ENCODE peak calls at places on chromosomes 12 and 14, in six cellular contexts. D, F, M, N, Q and K are unnamed samples.

GRCh38 chr12:96289067-96289466 is 94.9 kb downstream of the ELK3 start:
- DNase-seq in D (no peak), F (no peak), M (no peak), N (no peak), Q (no peak), K (no peak)

GRCh38 chr14:78178971-78179370 is 8.8 kb downstream of the NRXN3 start:
- DNase-seq in D (no peak), F (no peak), M (no peak), N (no peak), Q (no peak), K (no peak)

GRCh38 chr12:115450710-115451109 is 766.7 kb upstream of the TBX3 start:
- DNase-seq in D (no peak), F (no peak), M (no peak), N (peak; percentile 41), Q (no peak), K (no peak)

GRCh38 chr12:21483531-21483930 is 17.9 kb downstream of the RECQL start:
- DNase-seq in D (no peak), F (no peak), M (no peak), N (no peak), Q (no peak), K (no peak)

GRCh38 chr12:124923906-124924734 is 9.7 kb upstream of the UBC start:
- DNase-seq in D (peak; percentile 80), F (peak; percentile 82), M (no peak), N (peak; percentile 84), Q (no peak), K (peak; percentile 97)

GRCh38 chr14:32202468-32202865 is 602 bp downstream of the RNU6-8 start:
- DNase-seq in D (peak; percentile 68), F (peak; percentile 21), M (peak; percentile 32), N (no peak), Q (no peak), K (no peak)

GRCh38 chr12:131074221-131075083 is 120.7 kb downstream of the ADGRD1 start:
- DNase-seq in D (no peak), F (no peak), M (no peak), N (peak; percentile 21), Q (no peak), K (no peak)

GRCh38 chr12:56434828-56435227 is 14.4 kb downstream of the TIMELESS start:
- DNase-seq in D (no peak), F (no peak), M (no peak), N (no peak), Q (no peak), K (no peak)

GRCh38 chr12:15535287-15535895 is 213.1 kb downstream of the PTPRO start:
- DNase-seq in D (no peak), F (no peak), M (no peak), N (no peak), Q (no peak), K (no peak)

GRCh38 chr12:122963928-122964240 is 2.4 kb downstream of the ABCB9 start:
- DNase-seq in D (no peak), F (peak; percentile 59), M (no peak), N (peak; percentile 26), Q (no peak), K (no peak)

GRCh38 chr14:77141592-77142288 is at the start of gene ZDHHC22:
- DNase-seq in D (no peak), F (no peak), M (no peak), N (peak; percentile 79), Q (peak; percentile 81), K (no peak)

GRCh38 chr12:50083301-50083700 is 1.8 kb upstream of the SMARCD1 start:
- DNase-seq in D (no peak), F (no peak), M (no peak), N (no peak), Q (no peak), K (no peak)

GRCh38 chr14:104643306-104643705 is 38.7 kb upstream of the TMEM179 start:
- DNase-seq in D (no peak), F (no peak), M (no peak), N (no peak), Q (no peak), K (no peak)

GRCh38 chr12:124508323-124509096 is 58.9 kb downstream of the NCOR2 start:
- DNase-seq in D (peak; percentile 56), F (peak; percentile 27), M (no peak), N (no peak), Q (no peak), K (no peak)

GRCh38 chr14:99173086-99173485 is 98.9 kb downstream of the BCL11B start:
- DNase-seq in D (no peak), F (no peak), M (no peak), N (peak; percentile 10), Q (peak; percentile 40), K (no peak)

GRCh38 chr14:101456246-101457159 is 104.8 kb upstream of the DIO3 start:
- DNase-seq in D (no peak), F (no peak), M (peak; percentile 20), N (peak; percentile 68), Q (peak; percentile 51), K (no peak)

GRCh38 chr12:92362785-92363184 is 217.1 kb upstream of the BTG1 start:
- DNase-seq in D (no peak), F (no peak), M (no peak), N (no peak), Q (no peak), K (no peak)

GRCh38 chr14:61385002-61385685 is 63.8 kb downstream of the PRKCH start:
- DNase-seq in D (no peak), F (no peak), M (no peak), N (no peak), Q (no peak), K (peak; percentile 29)

GRCh38 chr14:85234626-85235025 is 295.3 kb upstream of the FLRT2 start:
- DNase-seq in D (no peak), F (no peak), M (no peak), N (no peak), Q (no peak), K (no peak)

GRCh38 chr14:99252940-99253868 is 18.8 kb downstream of the BCL11B start:
- DNase-seq in D (no peak), F (no peak), M (no peak), N (no peak), Q (no peak), K (no peak)

GRCh38 chr14:96574633-96575191 is 72.5 kb downstream of the PAPOLA start:
- DNase-seq in D (no peak), F (peak; percentile 82), M (no peak), N (no peak), Q (no peak), K (no peak)

GRCh38 chr14:103543721-103544626 is 15.0 kb downstream of the TRMT61A start:
- DNase-seq in D (no peak), F (no peak), M (no peak), N (no peak), Q (peak; percentile 56), K (no peak)

GRCh38 chr12:74608376-74608775 is 70.7 kb downstream of the ATXN7L3B start:
- DNase-seq in D (no peak), F (no peak), M (no peak), N (no peak), Q (no peak), K (no peak)

GRCh38 chr12:100565987-100566545 is 7.4 kb upstream of the GAS2L3 start:
- DNase-seq in D (no peak), F (no peak), M (no peak), N (no peak), Q (no peak), K (no peak)

GRCh38 chr12:105057174-105057573 is 27.1 kb downstream of the ALDH1L2 start:
- DNase-seq in D (no peak), F (no peak), M (no peak), N (no peak), Q (no peak), K (no peak)

GRCh38 chr14:95727084-95727700 is 13.3 kb upstream of the TCL1A start:
- DNase-seq in D (no peak), F (no peak), M (no peak), N (no peak), Q (peak; percentile 6), K (no peak)

GRCh38 chr12:111598637-111599458 is at the start of gene ATXN2:
- DNase-seq in D (peak; percentile 71), F (no peak), M (peak; percentile 54), N (no peak), Q (no peak), K (no peak)
- H4K8ac ChIP-seq in D (peak within 1 kb of the TSS; percentile 98), F (peak within 1 kb of the TSS; percentile 98), M (peak within 1 kb of the TSS; percentile 65), N (no peak within 1 kb of the TSS), Q (peak within 1 kb of the TSS; percentile 95), K (peak within 1 kb of the TSS; percentile 96)

DNA sequence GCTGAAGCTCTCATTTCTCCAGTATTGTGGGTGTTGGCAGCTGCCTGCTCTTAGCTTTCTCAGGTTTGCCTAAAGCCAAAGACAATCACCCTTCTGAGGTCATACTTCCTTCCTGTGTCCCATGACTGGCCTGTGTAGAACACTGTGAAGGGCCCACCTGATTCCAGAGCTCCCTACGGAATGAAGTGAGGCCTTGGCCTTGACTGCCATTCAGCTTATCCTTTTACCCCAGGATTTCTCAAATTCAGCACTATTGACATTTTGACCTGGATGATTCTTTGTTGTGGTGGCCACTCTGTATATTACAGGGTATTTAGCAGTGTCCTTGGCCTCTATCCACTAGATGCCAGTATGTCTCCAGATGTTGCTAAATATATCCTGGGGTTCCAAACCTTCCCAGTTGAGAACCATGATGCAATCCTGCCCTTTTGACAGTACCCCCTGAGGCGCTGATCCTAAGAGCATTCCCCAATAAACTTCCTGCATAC is 112.3 kb upstream of the KRR1 start:
- DNase-seq in D (peak; percentile 78), F (peak; percentile 33), M (no peak), N (peak; percentile 46), Q (no peak), K (peak; percentile 17)
- H4K91ac ChIP-seq in D (peak overlapping the region; percentile 39), F (peak overlapping the region; percentile 24), M (no peak overlapping the region), N (no peak overlapping the region), Q (no peak overlapping the region), K (peak overlapping the region; percentile 75)

DNA sequence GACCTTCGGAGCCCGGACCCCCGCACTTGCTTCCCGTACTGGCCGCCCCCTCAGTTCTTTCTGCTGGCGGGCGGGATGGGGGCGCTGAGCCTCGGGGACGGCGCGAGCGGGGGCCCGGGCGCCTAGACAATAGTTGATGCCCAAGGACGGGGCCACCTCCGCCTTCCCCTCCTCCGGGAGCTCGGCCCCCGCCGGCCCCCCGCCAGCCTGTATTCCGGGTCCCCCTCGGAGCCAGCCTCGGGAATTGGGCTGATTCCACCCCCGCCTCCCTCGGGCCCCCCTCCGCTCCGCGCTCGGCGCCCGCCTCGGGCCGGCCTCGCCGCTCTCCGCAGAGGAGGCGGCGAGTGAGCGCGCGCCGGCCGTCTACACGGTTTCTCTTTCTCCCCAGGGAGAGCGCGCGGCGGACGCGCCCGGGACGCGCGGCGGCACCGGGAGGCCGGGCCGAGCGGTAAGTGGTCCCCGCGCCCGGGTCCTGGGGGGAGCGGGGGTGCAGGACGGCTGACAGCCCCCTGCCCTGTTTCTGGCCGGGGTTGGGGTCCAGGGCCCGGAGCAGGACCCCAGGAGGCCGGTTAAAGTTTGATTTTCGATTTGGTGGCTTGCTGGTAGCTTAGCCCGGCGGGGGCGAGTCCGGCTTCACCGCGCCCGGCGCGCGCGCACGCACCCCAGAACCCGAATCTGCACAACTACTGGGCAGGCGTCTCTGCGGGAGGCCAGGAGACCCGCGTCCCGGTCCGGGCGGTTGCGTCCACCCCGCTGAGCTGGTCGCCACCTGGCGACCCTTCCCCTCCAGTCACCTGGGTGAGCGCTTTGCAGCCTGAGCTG is 413.7 kb downstream of the PCNX1 start:
- DNase-seq in D (peak; percentile 77), F (peak; percentile 69), M (peak; percentile 66), N (peak; percentile 49), Q (peak; percentile 78), K (peak; percentile 36)
- H4K8ac ChIP-seq in D (peak overlapping the region; percentile 87), F (peak overlapping the region; percentile 18), M (no peak overlapping the region), N (no peak overlapping the region), Q (peak overlapping the region; percentile 95), K (peak overlapping the region; percentile 64)

DNA sequence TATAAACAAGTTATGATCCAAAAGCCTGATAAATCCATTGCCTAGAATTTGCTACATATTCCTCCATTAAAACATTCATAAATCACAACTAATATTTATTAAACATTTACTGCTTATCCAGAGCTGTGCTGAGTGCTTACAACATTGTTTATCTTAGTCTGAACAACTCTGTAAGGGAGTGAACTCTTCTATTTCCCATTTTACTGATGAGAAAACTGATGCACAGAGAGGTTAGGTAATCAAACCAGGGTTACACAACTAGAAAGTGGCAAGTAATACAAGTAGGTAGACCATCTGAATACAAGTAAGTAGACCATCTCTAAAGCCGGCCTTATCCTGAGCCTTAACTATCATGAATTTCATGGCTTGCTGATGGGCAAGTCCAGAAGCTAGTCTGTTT is 39.5 kb downstream of the WASHC3 start:
- DNase-seq in D (no peak), F (no peak), M (no peak), N (no peak), Q (no peak), K (no peak)
- H4K91ac ChIP-seq in D (no peak overlapping the region), F (no peak overlapping the region), M (no peak overlapping the region), N (no peak overlapping the region), Q (no peak overlapping the region), K (no peak overlapping the region)